ENCODE peak calls at places on chromosomes 16 and 17, in six cellular contexts. One of them, this sample, is unnamed.

GRCh38 chr17:47604268-47604927 is 45.3 kb upstream of the KPNB1 start:
- DNase-seq in HCT116: no peak
- DNase-seq in K562: no peak
- DNase-seq in H1: no peak
- DNase-seq in endothelial cell of umbilical vein: peak
- DNase-seq in GM12878: no peak
- DNase-seq in this sample: peak

GRCh38 chr16:86231996-86232350 is 278.4 kb upstream of the FOXF1 start:
- DNase-seq in K562: no peak
- DNase-seq in H1: no peak
- DNase-seq in GM12878: no peak
- DNase-seq in endothelial cell of umbilical vein: no peak
- DNase-seq in HCT116: no peak
- DNase-seq in this sample: no peak

GRCh38 chr16:66695935-66696668 is 441 bp downstream of the CMTM4 start:
- DNase-seq in HCT116: no peak
- DNase-seq in GM12878: no peak
- DNase-seq in endothelial cell of umbilical vein: peak
- DNase-seq in K562: peak
- DNase-seq in H1: no peak
- DNase-seq in this sample: no peak

GRCh38 chr16:88999457-89000206 is 22.6 kb upstream of the CBFA2T3 start:
- DNase-seq in HCT116: no peak
- DNase-seq in K562: peak
- DNase-seq in endothelial cell of umbilical vein: no peak
- DNase-seq in H1: no peak
- DNase-seq in GM12878: no peak
- DNase-seq in this sample: peak

GRCh38 chr17:78168906-78169793 is 769 bp downstream of the SYNGR2 start:
- DNase-seq in K562: peak
- DNase-seq in endothelial cell of umbilical vein: peak
- DNase-seq in H1: no peak
- DNase-seq in GM12878: no peak
- DNase-seq in HCT116: peak
- DNase-seq in this sample: peak

GRCh38 chr16:46737621-46738214 is 10.4 kb downstream of the MYLK3 start:
- DNase-seq in endothelial cell of umbilical vein: no peak
- DNase-seq in H1: no peak
- DNase-seq in HCT116: no peak
- DNase-seq in GM12878: no peak
- DNase-seq in K562: no peak
- DNase-seq in this sample: no peak

GRCh38 chr17:39357488-39357887 is 43.9 kb downstream of the FBXL20 start:
- DNase-seq in endothelial cell of umbilical vein: no peak
- DNase-seq in HCT116: no peak
- DNase-seq in GM12878: no peak
- DNase-seq in H1: no peak
- DNase-seq in K562: no peak
- DNase-seq in this sample: no peak

GRCh38 chr16:86066755-86067154 is 167.8 kb downstream of the IRF8 start:
- DNase-seq in endothelial cell of umbilical vein: no peak
- DNase-seq in GM12878: no peak
- DNase-seq in K562: no peak
- DNase-seq in H1: no peak
- DNase-seq in HCT116: no peak
- DNase-seq in this sample: no peak

GRCh38 chr17:67063146-67063545 is 18.8 kb downstream of the CACNG1 start:
- DNase-seq in H1: no peak
- DNase-seq in K562: no peak
- DNase-seq in GM12878: no peak
- DNase-seq in endothelial cell of umbilical vein: no peak
- DNase-seq in HCT116: no peak
- DNase-seq in this sample: no peak

GRCh38 chr16:324451-325334 is 27.8 kb downstream of the AXIN1 start:
- DNase-seq in GM12878: no peak
- DNase-seq in K562: peak
- DNase-seq in HCT116: no peak
- DNase-seq in H1: no peak
- DNase-seq in endothelial cell of umbilical vein: no peak
- DNase-seq in this sample: no peak

GRCh38 chr16:17359778-17360177 is 111.0 kb downstream of the XYLT1 start:
- DNase-seq in H1: no peak
- DNase-seq in GM12878: no peak
- DNase-seq in HCT116: no peak
- DNase-seq in endothelial cell of umbilical vein: no peak
- DNase-seq in K562: no peak
- DNase-seq in this sample: peak

GRCh38 chr16:87298857-87299465 is 18.2 kb downstream of the C16orf95 start:
- DNase-seq in GM12878: no peak
- DNase-seq in endothelial cell of umbilical vein: no peak
- DNase-seq in H1: no peak
- DNase-seq in HCT116: no peak
- DNase-seq in K562: no peak
- DNase-seq in this sample: no peak

GRCh38 chr16:3444032-3444388 is 530 bp downstream of the NAA60 start:
- DNase-seq in K562: no peak
- DNase-seq in endothelial cell of umbilical vein: peak
- DNase-seq in HCT116: peak
- DNase-seq in H1: no peak
- DNase-seq in GM12878: no peak
- DNase-seq in this sample: peak

DNA sequence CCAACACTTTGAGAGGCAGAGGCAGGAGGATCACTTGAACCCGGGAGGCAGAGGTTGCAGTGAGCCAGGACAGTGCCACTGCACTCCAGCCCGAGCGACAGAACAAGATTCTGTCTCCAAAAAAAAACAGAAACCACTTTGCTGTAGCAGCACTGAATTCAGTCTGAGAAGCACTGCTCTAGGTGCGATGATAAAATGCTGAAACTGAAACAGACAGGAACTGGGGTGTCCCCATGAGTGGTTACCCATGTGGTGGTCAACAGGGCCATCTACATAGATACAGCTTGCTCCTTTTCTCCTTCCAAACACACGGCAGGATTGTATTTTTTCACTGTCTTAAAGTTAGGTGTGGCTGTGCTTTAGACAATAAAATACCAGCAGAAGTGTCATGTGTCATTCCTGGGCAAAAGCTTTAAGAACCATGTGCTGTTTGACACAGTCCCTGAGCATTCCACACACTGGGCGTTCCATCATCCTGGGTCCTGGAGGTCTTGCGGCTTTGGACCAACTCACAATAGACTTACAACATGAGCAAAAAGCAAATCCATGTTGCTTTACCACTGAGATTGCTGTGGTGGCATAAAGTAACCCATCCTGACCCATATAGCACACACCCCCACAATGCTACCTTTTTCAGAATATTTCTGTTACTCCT is 11.5 kb downstream of the GAS7 start:
- DNase-seq in H1: no peak
- DNase-seq in endothelial cell of umbilical vein: no peak
- DNase-seq in GM12878: no peak
- DNase-seq in HCT116: no peak
- DNase-seq in K562: no peak
- DNase-seq in this sample: no peak
- H2AFZ ChIP-seq in H1: no peak
- H2AFZ ChIP-seq in endothelial cell of umbilical vein: no peak
- H2AFZ ChIP-seq in GM12878: no peak
- H2AFZ ChIP-seq in HCT116: no peak
- H2AFZ ChIP-seq in K562: no peak
- H2AFZ ChIP-seq in this sample: no peak

DNA sequence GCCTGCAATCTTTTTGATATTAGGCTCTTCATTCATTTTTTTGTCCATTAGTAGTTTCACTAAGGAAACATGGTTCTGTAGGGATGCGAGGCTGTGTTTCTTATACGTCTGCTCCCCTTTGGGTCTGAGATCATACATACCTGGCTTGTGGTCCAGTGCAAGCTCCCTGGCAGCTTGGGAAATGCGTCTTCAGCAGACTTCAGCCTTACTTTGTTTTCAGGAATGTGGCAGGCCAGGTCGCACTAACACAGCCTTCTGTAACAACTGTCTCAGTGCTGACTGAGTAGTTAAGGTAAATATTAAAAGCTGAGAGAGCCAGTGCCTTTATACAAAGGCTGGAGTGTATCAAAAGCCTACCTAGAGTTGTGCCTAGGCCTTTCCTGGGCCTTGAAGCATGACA is 970.5 kb upstream of the EEF2KMT start:
- DNase-seq in GM12878: no peak
- DNase-seq in H1: no peak
- DNase-seq in K562: no peak
- DNase-seq in HCT116: no peak
- DNase-seq in endothelial cell of umbilical vein: no peak
- DNase-seq in this sample: no peak
- TF ChIP-seq MAX in GM12878: no peak
- TF ChIP-seq MAX in H1: no peak
- TF ChIP-seq MAX in K562: no peak
- TF ChIP-seq MAX in HCT116: no peak
- TF ChIP-seq MAX in endothelial cell of umbilical vein: no peak
- TF ChIP-seq MAX in this sample: no peak

GRCh38 chr16:29009838-29010166 is 24.9 kb downstream of the LAT start:
- DNase-seq in GM12878: no peak
- DNase-seq in endothelial cell of umbilical vein: no peak
- DNase-seq in H1: no peak
- DNase-seq in K562: no peak
- DNase-seq in HCT116: no peak
- DNase-seq in this sample: no peak
- H2AFZ ChIP-seq in GM12878: no peak
- H2AFZ ChIP-seq in endothelial cell of umbilical vein: no peak
- H2AFZ ChIP-seq in H1: no peak
- H2AFZ ChIP-seq in K562: peak
- H2AFZ ChIP-seq in HCT116: no peak
- H2AFZ ChIP-seq in this sample: no peak

GRCh38 chr17:3959921-3960601 is 4.2 kb downstream of the ATP2A3 start:
- DNase-seq in endothelial cell of umbilical vein: no peak
- DNase-seq in GM12878: no peak
- DNase-seq in HCT116: no peak
- DNase-seq in K562: no peak
- DNase-seq in H1: no peak
- DNase-seq in this sample: no peak

GRCh38 chr17:3961564-3962047 is 2.6 kb downstream of the ATP2A3 start:
- DNase-seq in endothelial cell of umbilical vein: no peak
- DNase-seq in H1: no peak
- DNase-seq in HCT116: no peak
- DNase-seq in GM12878: peak
- DNase-seq in K562: no peak
- DNase-seq in this sample: no peak

GRCh38 chr17:3962217-3963069 is 1.8 kb downstream of the ATP2A3 start:
- DNase-seq in endothelial cell of umbilical vein: no peak
- DNase-seq in HCT116: no peak
- DNase-seq in K562: no peak
- DNase-seq in H1: no peak
- DNase-seq in GM12878: no peak
- DNase-seq in this sample: no peak

GRCh38 chr17:3959295-3959899 is 4.8 kb downstream of the ATP2A3 start:
- DNase-seq in K562: peak
- DNase-seq in GM12878: no peak
- DNase-seq in endothelial cell of umbilical vein: peak
- DNase-seq in H1: no peak
- DNase-seq in HCT116: no peak
- DNase-seq in this sample: no peak

DNA sequence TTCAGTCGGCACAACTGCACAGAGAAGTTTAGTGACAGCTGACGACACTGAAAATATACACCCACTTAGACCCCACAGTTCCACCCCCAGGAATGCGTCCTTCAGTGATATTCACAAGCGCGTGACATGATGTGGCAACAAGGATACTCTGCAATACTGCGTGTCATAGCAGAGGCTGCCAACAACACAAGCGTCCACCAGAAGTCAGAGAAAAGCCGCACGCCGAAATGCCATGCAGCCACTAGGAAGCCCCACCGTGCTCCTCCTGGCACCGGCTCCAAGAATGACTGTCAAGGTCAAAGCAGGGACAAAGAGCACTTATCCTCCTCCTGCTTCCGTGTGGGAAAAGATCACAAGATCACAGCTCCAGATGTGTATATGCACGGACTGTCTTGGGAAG is 3.5 kb downstream of the ATP2A3 start:
- DNase-seq in GM12878: no peak
- DNase-seq in endothelial cell of umbilical vein: no peak
- DNase-seq in H1: no peak
- DNase-seq in K562: no peak
- DNase-seq in HCT116: no peak
- DNase-seq in this sample: no peak
- TF ChIP-seq MAX in GM12878: no peak
- TF ChIP-seq MAX in endothelial cell of umbilical vein: no peak
- TF ChIP-seq MAX in H1: no peak
- TF ChIP-seq MAX in K562: no peak
- TF ChIP-seq MAX in HCT116: no peak
- TF ChIP-seq MAX in this sample: no peak

DNA sequence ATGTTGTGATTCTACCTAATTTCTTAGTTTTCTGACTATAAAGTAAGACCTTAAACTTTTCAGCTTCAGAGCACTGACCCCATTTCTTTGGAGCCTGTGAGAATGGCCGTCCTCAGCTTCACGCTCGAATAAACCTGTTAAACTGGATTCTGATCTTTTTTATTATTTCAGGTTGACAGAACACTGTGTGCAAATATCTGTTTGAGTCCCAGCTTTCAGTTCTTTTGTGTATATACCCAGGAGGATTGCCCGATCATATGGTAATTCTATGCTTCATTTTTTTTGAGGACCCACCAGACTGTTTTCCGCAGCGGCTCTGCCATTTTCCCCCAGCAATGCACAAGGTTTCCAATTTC is 19.9 kb upstream of the KCNH6 start:
- DNase-seq in H1: no peak
- DNase-seq in endothelial cell of umbilical vein: no peak
- DNase-seq in GM12878: no peak
- DNase-seq in K562: no peak
- DNase-seq in HCT116: no peak
- DNase-seq in this sample: no peak
- H2AFZ ChIP-seq in H1: no peak
- H2AFZ ChIP-seq in endothelial cell of umbilical vein: no peak
- H2AFZ ChIP-seq in GM12878: no peak
- H2AFZ ChIP-seq in K562: no peak
- H2AFZ ChIP-seq in HCT116: no peak
- H2AFZ ChIP-seq in this sample: no peak

GRCh38 chr17:8029121-8029520 is 9.7 kb upstream of the ALOX15B start:
- DNase-seq in HCT116: no peak
- DNase-seq in GM12878: no peak
- DNase-seq in endothelial cell of umbilical vein: no peak
- DNase-seq in K562: no peak
- DNase-seq in H1: no peak
- DNase-seq in this sample: no peak
- TF ChIP-seq MAX in HCT116: no peak
- TF ChIP-seq MAX in GM12878: no peak
- TF ChIP-seq MAX in endothelial cell of umbilical vein: no peak
- TF ChIP-seq MAX in K562: no peak
- TF ChIP-seq MAX in H1: no peak
- TF ChIP-seq MAX in this sample: no peak